ENCODE peak calls at places on chromosome 19, in six cellular contexts. A, I, G, N, X and H are unnamed samples.

GRCh38 chr19:12932392-12933286 is 872 bp downstream of the FARSA start:
- DNase-seq in G (no peak), I (no peak), N (no peak), X (no peak), A (no peak), H (no peak)

GRCh38 chr19:1067341-1068103 is 555 bp downstream of the ARHGAP45 start:
- DNase-seq in X (peak), N (no peak), A (no peak), G (no peak), I (no peak), H (no peak)

GRCh38 chr19:13154911-13155471 is 4.8 kb downstream of the IER2 start:
- DNase-seq in X (peak), A (peak), G (peak), N (peak), I (peak), H (peak)

GRCh38 chr19:46732966-46733692 is 12.7 kb upstream of the FKRP start:
- DNase-seq in X (no peak), G (peak), I (peak), N (no peak), A (no peak), H (no peak)

GRCh38 chr19:1113278-1113985 is 9.6 kb downstream of the GPX4 start:
- DNase-seq in A (peak), N (peak), G (peak), X (peak), I (peak), H (peak)

GRCh38 chr19:45306040-45306439 is 16.6 kb downstream of the CKM start:
- DNase-seq in G (no peak), A (no peak), X (no peak), N (no peak), I (no peak), H (no peak)

GRCh38 chr19:51460164-51460992 is 2.1 kb upstream of the SIGLEC8 start:
- DNase-seq in X (no peak), G (peak), A (no peak), I (no peak), N (no peak), H (peak)

GRCh38 chr19:14985133-14985532 is 5.5 kb upstream of the SLC1A6 start:
- DNase-seq in I (no peak), A (no peak), N (no peak), G (no peak), X (no peak), H (no peak)

GRCh38 chr19:42965204-42965603 is 28.2 kb upstream of the PSG7 start:
- DNase-seq in I (no peak), G (peak), X (peak), N (no peak), A (no peak), H (no peak)

GRCh38 chr19:45676851-45677263 is 8.8 kb downstream of the GIPR start:
- DNase-seq in G (no peak), A (no peak), I (no peak), X (no peak), N (peak), H (no peak)

GRCh38 chr19:7191946-7192691 is 102.1 kb downstream of the INSR start:
- DNase-seq in A (no peak), X (no peak), I (no peak), G (no peak), N (no peak), H (no peak)

GRCh38 chr19:6740589-6741348 is 1.3 kb downstream of the TRIP10 start:
- DNase-seq in G (peak), N (no peak), X (peak), A (peak), I (peak), H (peak)

GRCh38 chr19:5289060-5289990 is 51.3 kb downstream of the PTPRS start:
- DNase-seq in X (no peak), G (no peak), I (no peak), N (no peak), A (no peak), H (no peak)

GRCh38 chr19:2734589-2735288 is 5.1 kb downstream of the SLC39A3 start:
- DNase-seq in N (no peak), I (no peak), G (no peak), A (no peak), X (no peak), H (no peak)

GRCh38 chr19:51083181-51083580 is 494 bp upstream of the KLK14 start:
- DNase-seq in G (no peak), N (no peak), X (no peak), A (no peak), I (no peak), H (no peak)

GRCh38 chr19:58355215-58355796 is 2.0 kb upstream of the A1BG start:
- DNase-seq in I (no peak), G (no peak), N (no peak), X (no peak), A (no peak), H (no peak)
- H4K91ac ChIP-seq in I (no peak), G (no peak), N (no peak), X (no peak), A (no peak), H (no peak)

GRCh38 chr19:18905520-18906236 is 9.7 kb upstream of the CERS1 start:
- DNase-seq in X (no peak), N (no peak), I (no peak), A (no peak), G (no peak), H (no peak)

GRCh38 chr19:18905058-18905456 is 9.1 kb upstream of the CERS1 start:
- DNase-seq in A (no peak), I (no peak), G (no peak), X (no peak), N (no peak), H (no peak)

GRCh38 chr19:18906605-18907519 is 10.9 kb upstream of the CERS1 start:
- DNase-seq in A (no peak), I (no peak), X (no peak), G (no peak), N (no peak), H (no peak)

GRCh38 chr19:18903146-18904056 is 7.4 kb upstream of the CERS1 start:
- DNase-seq in X (no peak), I (no peak), A (no peak), N (no peak), G (no peak), H (no peak)

DNA sequence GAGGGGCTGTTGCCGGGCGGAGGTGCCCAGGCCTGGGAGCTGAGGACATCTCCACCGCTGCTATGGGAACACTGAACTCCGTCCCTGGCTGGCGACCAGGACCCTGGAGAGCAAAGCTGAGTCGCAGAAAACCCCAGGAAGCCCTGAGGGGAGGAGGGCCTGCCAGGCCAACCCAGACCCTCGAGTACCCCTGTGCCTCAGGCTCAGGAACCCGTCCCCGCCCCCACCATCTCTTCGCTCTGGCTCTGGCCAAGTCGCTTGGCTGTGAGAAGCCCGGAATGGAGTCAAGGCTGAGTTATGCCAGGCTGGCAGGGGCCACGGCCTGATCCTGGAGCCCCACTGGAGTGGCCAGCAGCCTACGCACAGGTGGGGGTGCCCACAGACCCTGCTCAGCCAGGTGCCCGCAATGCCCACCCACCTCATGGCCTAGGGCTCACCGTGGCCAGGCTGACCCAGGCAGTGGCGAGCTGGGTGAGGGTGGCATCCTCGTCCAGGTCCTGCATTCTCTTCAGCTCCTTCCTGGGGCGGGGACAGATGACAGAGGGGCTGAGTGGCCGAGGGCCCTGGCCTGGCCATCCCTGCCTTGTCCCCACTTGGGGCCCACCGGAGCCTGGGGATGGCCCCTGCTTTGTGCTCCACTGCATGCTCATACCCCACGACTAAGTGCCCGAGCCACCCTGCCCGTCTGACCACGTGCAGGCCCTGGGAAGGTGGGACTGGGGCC is 8.5 kb upstream of the CERS1 start:
- DNase-seq in G (no peak), I (no peak), N (no peak), X (no peak), A (no peak), H (no peak)
- H3K14ac ChIP-seq in G (no peak), I (no peak), N (no peak), X (no peak), A (no peak), H (no peak)

DNA sequence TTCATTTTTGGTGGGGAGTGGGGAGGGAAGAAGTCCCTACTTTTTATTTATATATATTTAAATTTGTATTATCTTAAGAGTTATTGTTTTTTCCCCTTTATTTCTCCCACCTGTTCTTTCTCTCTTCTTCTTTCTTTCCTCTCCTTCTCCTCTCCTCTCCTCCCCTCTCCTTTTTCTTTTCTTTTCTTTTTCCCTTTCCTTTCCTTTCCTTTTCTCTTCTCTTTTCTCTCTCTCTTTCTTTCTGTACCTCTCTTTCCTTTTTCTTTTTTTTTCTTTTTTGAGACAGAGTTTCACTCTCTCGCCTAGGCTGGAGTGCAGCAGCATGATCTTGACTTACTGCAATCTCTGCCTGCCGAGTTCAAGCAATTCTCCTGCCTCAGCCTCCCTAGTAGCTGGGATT is 1.9 kb downstream of the BCKDHA start:
- DNase-seq in A (no peak), I (no peak), X (no peak), N (no peak), G (no peak), H (no peak)
- H4K91ac ChIP-seq in A (no peak), I (no peak), X (no peak), N (no peak), G (no peak), H (no peak)

DNA sequence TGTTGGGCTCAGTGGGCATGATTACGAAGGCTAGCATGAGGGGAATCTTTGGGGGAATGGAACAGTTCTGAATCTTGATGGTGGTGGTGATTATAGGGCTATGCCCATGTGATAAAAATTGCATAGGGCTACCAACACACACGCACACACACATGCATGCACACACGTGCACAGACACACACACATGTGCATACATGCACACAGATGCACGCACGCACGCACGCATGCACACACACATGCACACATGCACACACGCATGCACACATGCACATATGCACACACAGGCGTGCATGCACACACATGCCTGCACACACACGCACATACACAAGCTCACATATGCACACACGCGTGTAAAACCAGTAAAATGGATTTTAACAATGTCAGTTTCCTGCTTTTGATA is 85.9 kb downstream of the MUC16 start:
- DNase-seq in N (no peak), I (no peak), G (no peak), X (no peak), A (no peak), H (no peak)
- H3K14ac ChIP-seq in N (no peak), I (no peak), G (no peak), X (no peak), A (no peak), H (no peak)

GRCh38 chr19:17037184-17037583 is 10.6 kb upstream of the CPAMD8 start:
- DNase-seq in A (no peak), I (no peak), G (no peak), N (no peak), X (no peak), H (no peak)

GRCh38 chr19:17037966-17038500 is 11.4 kb upstream of the CPAMD8 start:
- DNase-seq in N (no peak), X (no peak), G (no peak), I (no peak), A (no peak), H (no peak)

GRCh38 chr19:17045907-17046502 is 19.4 kb upstream of the CPAMD8 start:
- DNase-seq in N (no peak), A (no peak), X (no peak), I (no peak), G (no peak), H (no peak)

GRCh38 chr19:17043744-17044143 is 17.1 kb upstream of the CPAMD8 start:
- DNase-seq in X (no peak), I (no peak), G (no peak), N (no peak), A (peak), H (no peak)

DNA sequence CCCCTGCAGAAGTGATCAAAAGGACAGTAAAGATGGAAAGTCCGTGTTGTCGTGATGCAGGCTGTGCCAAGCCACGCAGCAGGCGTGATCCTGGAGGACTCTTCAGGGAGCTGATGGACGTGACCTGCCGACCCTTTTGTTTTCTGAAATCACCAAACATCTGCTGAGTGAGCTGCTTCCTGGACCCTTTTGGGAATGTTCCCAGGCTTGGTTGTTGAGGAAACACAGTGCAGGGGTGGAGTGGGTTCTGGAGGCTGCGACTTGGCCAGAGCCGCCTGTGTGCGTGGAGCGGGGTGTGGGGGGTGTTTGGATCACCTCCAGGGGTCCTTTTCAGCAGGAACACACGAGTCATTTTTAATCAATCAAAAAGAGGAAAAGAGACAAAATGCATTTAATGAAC is 15.4 kb upstream of the CPAMD8 start:
- DNase-seq in N (no peak), I (peak), X (no peak), G (peak), A (no peak), H (no peak)
- H4K91ac ChIP-seq in N (no peak), I (no peak), X (no peak), G (no peak), A (no peak), H (no peak)

GRCh38 chr19:40309666-40310065 is 24.5 kb upstream of the AKT2 start:
- DNase-seq in A (no peak), I (no peak), X (no peak), N (no peak), G (no peak), H (no peak)
- H3K14ac ChIP-seq in A (no peak), I (no peak), X (no peak), N (no peak), G (no peak), H (no peak)

GRCh38 chr19:35154535-35155406 is at the start of gene FXYD5:
- DNase-seq in I (peak), G (peak), X (peak), A (no peak), N (peak), H (peak)

GRCh38 chr19:35155981-35156672 is 1.6 kb downstream of the FXYD5 start:
- DNase-seq in N (no peak), G (no peak), X (no peak), A (no peak), I (no peak), H (no peak)

GRCh38 chr19:35153701-35154534 is 617 bp upstream of the FXYD5 start:
- DNase-seq in I (peak), A (no peak), G (no peak), X (no peak), N (peak), H (peak)

GRCh38 chr19:35156673-35157014 is 2.1 kb downstream of the FXYD5 start:
- DNase-seq in A (no peak), G (no peak), X (no peak), N (no peak), I (no peak), H (no peak)

GRCh38 chr19:35155441-35155840 is 906 bp downstream of the FXYD5 start:
- DNase-seq in N (no peak), X (no peak), I (no peak), G (no peak), A (no peak), H (no peak)
- H4K91ac ChIP-seq in N (no peak), X (peak), I (peak), G (peak), A (no peak), H (no peak)

DNA sequence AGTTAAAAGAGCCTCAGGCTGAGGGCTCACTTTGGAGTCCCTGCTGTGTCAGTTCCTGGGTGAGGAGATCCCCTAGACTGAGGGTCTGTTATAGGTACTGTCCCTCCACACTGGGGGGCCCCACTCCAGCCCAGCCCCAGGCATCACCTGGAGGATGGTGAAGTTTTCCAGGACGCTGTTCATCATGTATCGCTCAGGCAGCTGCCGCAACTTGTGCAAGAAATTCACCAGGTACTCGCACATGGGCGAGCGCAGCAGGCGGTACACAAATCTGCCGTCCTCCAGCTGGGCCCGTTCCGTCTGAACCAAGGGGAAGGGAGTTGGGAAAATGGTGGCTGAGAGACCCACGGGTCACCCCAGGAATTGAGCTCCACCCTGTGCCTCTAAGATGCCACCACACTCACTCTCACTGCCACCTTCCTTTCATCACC is 7.1 kb downstream of the CD37 start:
- DNase-seq in A (no peak), I (no peak), X (no peak), N (no peak), G (no peak), H (no peak)
- H3K14ac ChIP-seq in A (no peak), I (no peak), X (no peak), N (no peak), G (no peak), H (no peak)

GRCh38 chr19:38942471-38943181 is 11.9 kb downstream of the MRPS12 start:
- DNase-seq in X (no peak), N (no peak), I (no peak), A (no peak), G (no peak), H (no peak)

GRCh38 chr19:38945562-38946228 is 15.0 kb downstream of the MRPS12 start:
- DNase-seq in N (no peak), X (no peak), G (no peak), I (no peak), A (no peak), H (peak)

GRCh38 chr19:38941979-38942378 is 11.2 kb downstream of the MRPS12 start:
- DNase-seq in X (no peak), I (no peak), A (no peak), N (no peak), G (no peak), H (no peak)

GRCh38 chr19:38944981-38945506 is 14.3 kb downstream of the MRPS12 start:
- DNase-seq in I (no peak), X (no peak), G (no peak), A (no peak), N (no peak), H (no peak)

GRCh38 chr19:38939957-38940356 is 9.2 kb downstream of the MRPS12 start:
- DNase-seq in G (no peak), A (no peak), N (no peak), I (no peak), X (no peak), H (no peak)
- H4K91ac ChIP-seq in G (no peak), A (no peak), N (no peak), I (no peak), X (no peak), H (no peak)